ENCODE peak calls at places on chromosomes 2 and 18, in four cellular contexts. Z is H1, F is HepG2, V is K562. B is an unnamed sample.

GRCh38 chr2:217105733-217106649 is 246.1 kb upstream of the TNP1 start:
- DNase-seq in Z (peak), F (no peak), V (peak), B (peak)

GRCh38 chr2:239309398-239310245 is 91.2 kb downstream of the HDAC4 start:
- DNase-seq in Z (peak), F (no peak), V (no peak), B (no peak)

GRCh38 chr2:234771985-234772774 is 179.6 kb upstream of the SH3BP4 start:
- DNase-seq in Z (no peak), F (no peak), V (no peak), B (no peak)

GRCh38 chr2:10239561-10239967 is 63.1 kb upstream of the HPCAL1 start:
- DNase-seq in Z (peak), F (no peak), V (peak), B (no peak)

GRCh38 chr2:231711677-231712461 is 3.5 kb downstream of the PTMA start:
- DNase-seq in Z (no peak), F (no peak), V (no peak), B (no peak)

GRCh38 chr2:153403937-153404336 is 74.6 kb downstream of the RPRM start:
- DNase-seq in Z (no peak), F (no peak), V (no peak), B (no peak)

GRCh38 chr2:236968101-236968886 is 117.4 kb upstream of the COPS8 start:
- DNase-seq in Z (no peak), F (peak), V (no peak), B (no peak)

GRCh38 chr2:85899284-85899683 is 10.5 kb upstream of the ST3GAL5 start:
- DNase-seq in Z (no peak), F (no peak), V (no peak), B (no peak)

GRCh38 chr2:40431600-40431955 is 20.3 kb downstream of the SLC8A1 start:
- DNase-seq in Z (no peak), F (no peak), V (no peak), B (no peak)

GRCh38 chr18:56747032-56747658 is 96.0 kb downstream of the WDR7 start:
- DNase-seq in Z (no peak), F (no peak), V (no peak), B (no peak)

GRCh38 chr2:3399829-3400228 is 20.3 kb downstream of the TRAPPC12 start:
- DNase-seq in Z (no peak), F (no peak), V (no peak), B (no peak)

GRCh38 chr18:7840445-7840844 is 273.3 kb downstream of the PTPRM start:
- DNase-seq in Z (no peak), F (no peak), V (no peak), B (no peak)

GRCh38 chr2:156522824-156523440 is 86.8 kb downstream of the GPD2 start:
- DNase-seq in Z (no peak), F (no peak), V (no peak), B (no peak)

GRCh38 chr2:142983174-142983573 is 105.7 kb downstream of the KYNU start:
- DNase-seq in Z (no peak), F (no peak), V (no peak), B (no peak)

GRCh38 chr2:95074663-95075439 is 46.8 kb downstream of the MRPS5 start:
- DNase-seq in Z (no peak), F (no peak), V (no peak), B (no peak)

GRCh38 chr2:94622113-94622618 is 249.1 kb upstream of the TEKT4 start:
- DNase-seq in Z (no peak), F (no peak), V (no peak), B (no peak)

GRCh38 chr18:22214731-22215528 is 45.5 kb downstream of the GATA6 start:
- DNase-seq in Z (no peak), F (no peak), V (no peak), B (peak)

GRCh38 chr2:113011108-113011507 is 5.8 kb downstream of the IL36A start:
- DNase-seq in Z (no peak), F (no peak), V (no peak), B (no peak)

GRCh38 chr2:205903549-205904129 is 182.3 kb downstream of the INO80D start:
- DNase-seq in Z (no peak), F (peak), V (peak), B (peak)

GRCh38 chr2:187527262-187527661 is 27.0 kb downstream of the TFPI start:
- DNase-seq in Z (no peak), F (peak), V (no peak), B (peak)

GRCh38 chr18:47931707-47932103 is 1.2 kb upstream of the SMAD2 start:
- DNase-seq in Z (no peak), F (no peak), V (peak), B (peak)

GRCh38 chr2:70069049-70069448 is 18.2 kb upstream of the PCBP1 start:
- DNase-seq in Z (no peak), F (peak), V (no peak), B (no peak)

GRCh38 chr2:163554864-163555263 is 180.9 kb downstream of the FIGN start:
- DNase-seq in Z (no peak), F (no peak), V (no peak), B (no peak)

GRCh38 chr18:3624818-3625716 is 175.1 kb downstream of the TGIF1 start:
- DNase-seq in Z (no peak), F (no peak), V (peak), B (peak)

GRCh38 chr2:108414945-108415344 is 34.1 kb upstream of the GCC2 start:
- DNase-seq in Z (no peak), F (no peak), V (peak), B (no peak)

GRCh38 chr2:179355881-179356280 is 91.2 kb upstream of the SESTD1 start:
- DNase-seq in Z (no peak), F (no peak), V (no peak), B (no peak)

GRCh38 chr2:160353166-160353565 is 140.4 kb downstream of the RBMS1 start:
- DNase-seq in Z (no peak), F (no peak), V (no peak), B (peak)

GRCh38 chr2:174026122-174026845 is 61.1 kb upstream of the SP3 start:
- DNase-seq in Z (no peak), F (no peak), V (no peak), B (no peak)

GRCh38 chr2:207546822-207547221 is 17.1 kb downstream of the CREB1 start:
- DNase-seq in Z (no peak), F (no peak), V (no peak), B (no peak)

GRCh38 chr2:75587954-75588587 is 27.3 kb upstream of the EVA1A start:
- DNase-seq in Z (no peak), F (no peak), V (no peak), B (no peak)

GRCh38 chr2:55985406-55985805 is 61.8 kb upstream of the EFEMP1 start:
- DNase-seq in Z (no peak), F (no peak), V (no peak), B (no peak)

GRCh38 chr2:164496881-164497280 is 124.4 kb downstream of the GRB14 start:
- DNase-seq in Z (no peak), F (no peak), V (no peak), B (no peak)

GRCh38 chr2:8662239-8662879 is 19.5 kb upstream of the ID2 start:
- DNase-seq in Z (no peak), F (peak), V (peak), B (peak)

GRCh38 chr2:67997528-67998267 is 65.1 kb downstream of the C1D start:
- DNase-seq in Z (no peak), F (no peak), V (no peak), B (no peak)

GRCh38 chr2:89850881-89851582 is 1159.6 kb downstream of the RPIA start:
- DNase-seq in Z (no peak), F (no peak), V (no peak), B (no peak)

GRCh38 chr2:200091126-200091525 is 135.7 kb downstream of the MAIP1 start:
- DNase-seq in Z (no peak), F (no peak), V (no peak), B (no peak)

GRCh38 chr2:100239513-100240210 is 82.6 kb downstream of the LONRF2 start:
- DNase-seq in Z (no peak), F (no peak), V (no peak), B (no peak)

GRCh38 chr2:60644942-60645341 is 91.5 kb upstream of the BCL11A start:
- DNase-seq in Z (no peak), F (no peak), V (no peak), B (no peak)
- TF ChIP-seq PHF8 in Z (no peak), F (no peak), V (no peak), B (no peak)

GRCh38 chr2:186304064-186304463 is 182.0 kb upstream of the ZC3H15 start:
- DNase-seq in Z (no peak), F (peak), V (no peak), B (no peak)
- TF ChIP-seq KDM1A in Z (no peak), F (no peak), V (no peak), B (no peak)

GRCh38 chr2:30232027-30232800 is 880 bp downstream of the LBH start:
- DNase-seq in Z (peak), F (no peak), V (peak), B (peak)

GRCh38 chr2:30231726-30232026 is 342 bp downstream of the LBH start:
- DNase-seq in Z (peak), F (no peak), V (no peak), B (no peak)

GRCh38 chr2:30229596-30229995 is 1.7 kb upstream of the LBH start:
- DNase-seq in Z (no peak), F (no peak), V (no peak), B (no peak)

GRCh38 chr2:30230479-30230854 is 867 bp upstream of the LBH start:
- DNase-seq in Z (peak), F (no peak), V (peak), B (no peak)

DNA sequence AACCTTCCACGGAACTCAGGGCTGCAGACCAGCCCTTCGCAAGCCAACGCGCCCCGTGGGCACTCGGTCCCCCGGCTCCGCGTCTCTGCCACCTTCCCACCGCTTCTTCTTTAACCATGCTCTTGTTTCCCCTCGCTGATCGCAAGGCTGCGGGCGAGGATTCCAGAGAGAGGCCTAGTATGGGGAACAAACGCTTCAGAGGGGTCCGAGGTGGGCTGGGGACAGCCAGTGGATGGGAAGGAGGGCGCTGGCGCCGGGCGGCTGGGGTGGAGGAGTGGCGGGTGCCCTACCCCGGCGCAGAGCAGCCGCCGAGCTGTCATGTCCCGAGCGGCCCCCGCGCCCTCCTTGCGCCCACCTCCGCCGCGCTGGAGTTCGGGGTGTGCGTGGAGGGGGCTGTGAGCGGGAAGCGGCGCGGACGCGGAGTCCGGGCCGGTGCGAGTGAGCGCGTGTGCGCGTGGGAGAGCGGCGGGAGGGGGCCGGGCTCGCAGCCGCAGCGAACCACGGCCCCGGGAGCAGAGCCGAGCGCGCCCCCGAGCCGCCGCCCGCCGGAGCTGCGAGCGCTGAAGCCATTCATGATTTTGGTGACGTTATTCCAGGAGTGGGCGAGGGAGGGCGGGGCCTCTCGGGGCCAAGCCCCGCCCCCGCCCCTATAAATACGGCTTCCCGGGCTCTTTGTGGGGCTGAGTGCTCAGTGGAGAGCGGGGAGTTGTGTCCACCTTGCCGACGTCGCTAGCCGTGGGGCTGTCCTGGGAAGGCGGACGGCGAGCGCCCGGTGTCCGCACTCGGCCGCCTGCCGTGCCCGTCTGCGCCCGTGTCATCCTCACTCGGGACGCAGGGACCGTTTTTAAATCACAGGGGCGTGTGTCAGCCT is at the start of gene LBH:
- DNase-seq in Z (peak), F (no peak), V (peak), B (peak)
- TF ChIP-seq PHF8 in Z (peak), F (no peak), V (peak), B (peak)

DNA sequence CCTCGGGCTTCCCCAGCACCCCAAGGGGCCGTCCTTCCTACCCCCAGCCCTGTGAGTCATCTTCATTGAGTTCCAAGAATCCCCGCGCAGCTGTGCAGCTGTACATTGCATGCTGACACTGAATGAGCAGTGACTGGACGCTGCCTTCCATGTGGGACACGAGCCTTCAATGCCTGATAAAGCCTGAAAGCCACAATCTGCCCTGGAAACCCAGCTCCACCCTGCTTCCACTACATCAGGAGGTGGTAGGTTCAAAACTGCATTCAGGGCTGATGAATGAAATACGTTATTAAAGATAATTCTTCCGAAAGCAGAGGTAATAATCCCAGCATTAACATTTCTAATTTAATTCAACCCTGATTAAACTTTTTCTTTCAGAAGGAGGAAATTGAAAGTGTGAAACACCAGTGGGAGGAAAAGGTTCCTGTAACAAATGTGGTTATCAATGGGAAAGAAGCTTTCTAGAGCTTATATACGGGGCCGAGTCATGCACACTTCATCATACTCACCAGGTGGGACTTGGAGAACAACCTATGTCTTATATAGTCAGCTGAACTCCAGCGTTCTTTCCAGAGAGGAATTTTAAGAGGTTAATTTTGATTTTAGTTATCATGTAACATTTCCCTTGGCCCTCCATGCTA is 360.1 kb downstream of the LPIN1 start:
- DNase-seq in Z (no peak), F (no peak), V (peak), B (peak)
- TF ChIP-seq KDM1A in Z (no peak), F (no peak), V (peak), B (no peak)

GRCh38 chr2:102251849-102252203 is 59.5 kb upstream of the IL1RL1 start:
- DNase-seq in Z (no peak), F (no peak), V (no peak), B (no peak)

GRCh38 chr2:102253753-102254150 is 57.6 kb upstream of the IL1RL1 start:
- DNase-seq in Z (no peak), F (no peak), V (no peak), B (no peak)

GRCh38 chr2:102250278-102250821 is 61.0 kb upstream of the IL1RL1 start:
- DNase-seq in Z (no peak), F (no peak), V (no peak), B (no peak)

GRCh38 chr2:102253140-102253752 is 58.1 kb upstream of the IL1RL1 start:
- DNase-seq in Z (no peak), F (no peak), V (no peak), B (no peak)

GRCh38 chr2:102251042-102251848 is 60.1 kb upstream of the IL1RL1 start:
- DNase-seq in Z (peak), F (peak), V (peak), B (peak)
- TF ChIP-seq PHF8 in Z (no peak), F (no peak), V (no peak), B (no peak)

GRCh38 chr2:171728989-171729951 is 42.0 kb downstream of the DYNC1I2 start:
- DNase-seq in Z (no peak), F (peak), V (no peak), B (no peak)
- TF ChIP-seq KDM1A in Z (no peak), F (no peak), V (no peak), B (no peak)

DNA sequence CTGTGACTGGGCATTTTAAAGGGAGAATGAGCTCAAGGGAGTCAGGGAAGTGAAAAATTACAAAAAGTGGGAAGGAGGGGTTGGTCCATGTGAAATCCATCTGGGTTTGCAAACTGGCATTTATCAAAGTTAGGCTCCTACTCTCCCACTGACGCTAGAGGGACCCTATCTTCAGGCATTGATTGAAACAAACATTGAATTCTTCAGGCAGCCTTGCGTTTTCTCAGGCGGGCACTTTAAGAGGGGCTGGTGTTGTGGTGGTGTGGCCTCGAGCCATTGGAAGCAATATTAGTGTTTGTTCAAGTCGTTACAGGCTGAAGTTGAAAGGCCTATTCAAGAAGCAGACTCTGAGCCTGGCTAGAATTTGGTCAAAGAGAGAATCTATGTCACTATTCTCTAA is 36.6 kb downstream of the STON1 start:
- DNase-seq in Z (no peak), F (peak), V (no peak), B (peak)
- TF ChIP-seq PHF8 in Z (no peak), F (no peak), V (no peak), B (no peak)

DNA sequence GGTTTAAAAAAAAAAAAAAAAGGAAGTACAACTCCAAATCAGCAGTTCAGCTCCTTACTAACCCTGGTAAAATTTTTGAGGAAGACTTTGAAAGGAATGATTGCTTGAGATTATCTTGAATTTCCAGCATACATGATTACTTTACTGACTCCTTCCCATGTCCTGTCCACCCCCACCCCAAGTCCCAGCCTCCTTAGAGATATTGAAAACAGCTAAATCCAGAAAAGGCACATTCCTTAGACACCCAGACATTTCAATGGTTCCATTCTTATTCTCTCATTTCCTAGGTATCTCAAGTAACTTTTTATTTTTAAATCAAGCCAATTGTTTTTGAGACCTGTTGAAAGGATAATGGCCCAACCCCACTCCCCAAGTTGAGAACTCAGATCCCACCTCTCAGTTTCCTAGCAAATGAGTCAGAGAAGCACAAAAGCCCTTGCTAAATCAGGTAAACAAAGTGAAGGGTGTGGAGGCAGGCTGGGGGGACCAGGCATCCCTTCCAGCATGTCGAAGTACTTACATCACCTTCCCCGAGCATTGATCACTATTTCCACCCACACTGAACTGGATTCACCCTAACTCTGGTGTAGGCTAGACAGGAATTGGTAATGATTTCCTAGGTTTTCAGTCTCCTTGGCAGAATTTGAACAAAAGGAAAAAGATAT is 95.4 kb upstream of the FZD7 start:
- DNase-seq in Z (no peak), F (no peak), V (no peak), B (no peak)
- TF ChIP-seq KDM1A in Z (no peak), F (no peak), V (no peak), B (no peak)

GRCh38 chr18:74083071-74083954 is 64.3 kb downstream of the FBXO15 start:
- DNase-seq in Z (no peak), F (no peak), V (no peak), B (no peak)
- TF ChIP-seq PHF8 in Z (no peak), F (no peak), V (no peak), B (no peak)

DNA sequence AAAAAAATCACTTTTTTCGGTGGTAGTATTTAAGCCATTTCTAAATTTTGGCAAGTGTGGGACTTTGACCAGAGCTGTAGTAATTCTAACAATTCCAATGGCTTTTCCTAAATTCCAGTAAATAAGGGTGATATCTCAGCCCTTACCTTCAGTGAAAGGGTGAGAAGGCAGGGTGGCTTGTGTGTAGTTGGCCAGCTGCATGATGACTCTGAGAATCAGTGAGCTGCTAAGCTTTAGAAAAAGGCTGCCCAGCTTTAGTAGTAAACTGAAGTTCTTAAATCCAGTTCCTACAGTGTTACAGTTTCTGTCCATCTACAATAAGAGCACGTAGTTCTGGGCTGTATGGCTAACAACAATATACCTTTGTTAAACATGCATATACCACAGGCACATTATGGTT is 42.0 kb downstream of the OXER1 start:
- DNase-seq in Z (no peak), F (no peak), V (no peak), B (no peak)
- TF ChIP-seq KDM1A in Z (no peak), F (no peak), V (no peak), B (no peak)